ENCODE peak calls at places on chromosomes 2 and 18, in four cellular contexts. O is colonic mucosa, K is fibroblast of villous mesenchyme, P is adrenal gland. S is an unnamed sample.

GRCh38 chr2:43219383-43220228 is 6.8 kb downstream of the ZFP36L2 start:
- DNase-seq in O (peak), K (peak), P (peak), S (peak)

GRCh38 chr2:168456526-168457176 is 579 bp downstream of the CERS6 start:
- DNase-seq in O (peak), K (peak), P (peak), S (peak)

GRCh38 chr2:48912110-48912509 is 156.6 kb upstream of the LHCGR start:
- DNase-seq in O (no peak), K (no peak), P (no peak), S (no peak)

GRCh38 chr2:101357386-101357785 is 29.9 kb downstream of the CREG2 start:
- DNase-seq in O (no peak), K (no peak), P (no peak), S (no peak)

GRCh38 chr2:16738361-16739225 is 73.0 kb upstream of the CYRIA start:
- DNase-seq in O (no peak), K (no peak), P (no peak), S (no peak)

GRCh38 chr2:3641841-3642421 is 16.1 kb upstream of the ALLC start:
- DNase-seq in O (no peak), K (no peak), P (no peak), S (peak)

GRCh38 chr2:36427790-36428243 is 72.2 kb downstream of the CRIM1 start:
- DNase-seq in O (no peak), K (peak), P (no peak), S (no peak)

GRCh38 chr2:108829916-108830315 is 43.3 kb downstream of the CCDC138 start:
- DNase-seq in O (no peak), K (no peak), P (no peak), S (no peak)

GRCh38 chr18:48548404-48548771 is 9.6 kb downstream of the CTIF start:
- DNase-seq in O (no peak), K (peak), P (peak), S (peak)

GRCh38 chr2:18412980-18413793 is 147.3 kb downstream of the RDH14 start:
- DNase-seq in O (no peak), K (no peak), P (no peak), S (peak)

GRCh38 chr18:62730926-62731325 is 15.6 kb downstream of the PHLPP1 start:
- DNase-seq in O (no peak), K (no peak), P (peak), S (no peak)

GRCh38 chr2:238308177-238308576 is 12.1 kb upstream of the TRAF3IP1 start:
- DNase-seq in O (no peak), K (no peak), P (no peak), S (no peak)

GRCh38 chr2:61722311-61722710 is 131.5 kb downstream of the FAM161A start:
- DNase-seq in O (no peak), K (no peak), P (no peak), S (no peak)

GRCh38 chr2:172098650-172099471 is 3.8 kb downstream of the DLX2 start:
- DNase-seq in O (no peak), K (peak), P (peak), S (peak)

GRCh38 chr18:27785815-27786537 is 391.0 kb downstream of the CDH2 start:
- DNase-seq in O (no peak), K (no peak), P (no peak), S (no peak)

GRCh38 chr18:12307251-12307736 is 747 bp upstream of the TUBB6 start:
- DNase-seq in O (peak), K (peak), P (peak), S (peak)

GRCh38 chr2:15485949-15486348 is 75.2 kb downstream of the NBAS start:
- DNase-seq in O (no peak), K (no peak), P (no peak), S (no peak)

GRCh38 chr18:45569566-45569965 is 45.7 kb upstream of the SLC14A2 start:
- DNase-seq in O (no peak), K (no peak), P (peak), S (no peak)

GRCh38 chr2:101517753-101518152 is 42.8 kb upstream of the RFX8 start:
- DNase-seq in O (no peak), K (peak), P (no peak), S (peak)

GRCh38 chr2:20625920-20626697 is 24.8 kb downstream of the HS1BP3 start:
- DNase-seq in O (no peak), K (no peak), P (no peak), S (no peak)

GRCh38 chr2:233358335-233358734 is 4.0 kb downstream of the DGKD start:
- DNase-seq in O (no peak), K (peak), P (no peak), S (no peak)
- H3K4me3 ChIP-seq in O (no peak), K (no peak), P (no peak), S (no peak)

DNA sequence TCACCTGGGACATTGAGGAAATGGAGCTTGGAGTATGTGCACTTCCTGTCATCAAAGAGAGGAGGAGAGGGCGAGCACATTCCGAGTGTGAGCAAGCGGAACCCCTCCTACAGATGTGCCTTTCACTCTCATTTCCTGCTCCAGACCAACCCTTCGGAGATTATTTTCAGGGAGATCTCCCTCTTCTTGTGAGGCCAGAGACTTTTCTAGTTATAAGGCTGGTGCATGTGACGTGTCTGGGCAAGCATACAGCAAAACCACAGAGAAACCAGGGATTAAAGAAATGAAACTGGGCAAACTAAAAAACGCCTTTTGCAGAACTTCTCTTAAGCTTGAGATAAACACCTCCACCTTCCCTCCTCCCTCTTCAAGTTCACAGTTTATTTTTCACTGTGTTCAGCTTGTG is 409.2 kb upstream of the TCF4 start:
- DNase-seq in O (no peak), K (peak), P (no peak), S (no peak)
- TF ChIP-seq CTCF in O (no peak), K (peak), P (no peak), S (peak)

GRCh38 chr2:219629976-219630695 is 2.7 kb downstream of the SLC4A3 start:
- DNase-seq in O (no peak), K (no peak), P (peak), S (no peak)
- H3K4me3 ChIP-seq in O (no peak), K (no peak), P (no peak), S (no peak)

GRCh38 chr2:227759411-227760113 is 13.9 kb downstream of the SCYGR8 start:
- DNase-seq in O (no peak), K (no peak), P (no peak), S (no peak)

GRCh38 chr2:227766361-227766883 is 20.7 kb downstream of the SCYGR8 start:
- DNase-seq in O (peak), K (peak), P (peak), S (peak)

GRCh38 chr2:227767830-227768229 is 22.1 kb downstream of the SCYGR8 start:
- DNase-seq in O (no peak), K (no peak), P (no peak), S (no peak)

GRCh38 chr2:227765788-227766187 is 20.1 kb downstream of the SCYGR8 start:
- DNase-seq in O (no peak), K (no peak), P (no peak), S (peak)

GRCh38 chr2:227761734-227762476 is 16.2 kb downstream of the SCYGR8 start:
- DNase-seq in O (no peak), K (peak), P (no peak), S (no peak)
- TF ChIP-seq CTCF in O (no peak), K (no peak), P (no peak), S (no peak)

DNA sequence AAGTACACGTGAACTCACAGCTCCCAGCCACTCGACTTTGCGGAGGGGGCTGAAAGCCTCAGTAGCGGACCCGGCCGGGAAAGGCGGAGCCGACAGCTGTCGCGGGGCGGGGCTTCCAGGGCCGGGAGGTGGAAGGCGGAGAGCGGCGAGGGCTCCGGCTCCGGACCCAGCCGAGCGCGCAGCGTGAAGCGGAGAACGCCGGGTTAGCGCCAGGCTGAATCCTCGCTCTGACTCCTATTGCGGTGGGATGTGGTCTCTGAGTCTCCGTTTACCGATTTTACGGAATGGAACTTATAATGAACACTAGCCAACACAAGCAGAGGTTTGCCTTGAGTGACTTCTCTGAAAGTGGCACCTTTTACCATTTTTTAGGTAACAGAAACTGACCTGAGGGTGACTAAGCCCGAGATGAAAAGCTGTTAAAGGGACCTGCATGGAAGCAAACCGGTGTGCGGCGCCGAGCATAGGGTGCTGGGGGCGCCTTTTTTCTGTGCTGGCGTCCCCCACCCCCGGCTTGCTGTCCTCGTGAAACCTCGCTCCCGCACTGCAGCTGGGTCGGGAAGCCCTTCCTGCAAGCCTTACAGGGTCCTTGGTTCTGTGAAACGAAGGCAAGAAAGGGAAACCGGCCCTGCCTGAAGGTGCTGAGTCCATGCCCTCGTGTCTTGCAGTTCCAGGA is 72.9 kb downstream of the EN1 start:
- DNase-seq in O (peak), K (peak), P (peak), S (peak)
- H3K4me3 ChIP-seq in O (peak), K (peak), P (no peak), S (peak)

DNA sequence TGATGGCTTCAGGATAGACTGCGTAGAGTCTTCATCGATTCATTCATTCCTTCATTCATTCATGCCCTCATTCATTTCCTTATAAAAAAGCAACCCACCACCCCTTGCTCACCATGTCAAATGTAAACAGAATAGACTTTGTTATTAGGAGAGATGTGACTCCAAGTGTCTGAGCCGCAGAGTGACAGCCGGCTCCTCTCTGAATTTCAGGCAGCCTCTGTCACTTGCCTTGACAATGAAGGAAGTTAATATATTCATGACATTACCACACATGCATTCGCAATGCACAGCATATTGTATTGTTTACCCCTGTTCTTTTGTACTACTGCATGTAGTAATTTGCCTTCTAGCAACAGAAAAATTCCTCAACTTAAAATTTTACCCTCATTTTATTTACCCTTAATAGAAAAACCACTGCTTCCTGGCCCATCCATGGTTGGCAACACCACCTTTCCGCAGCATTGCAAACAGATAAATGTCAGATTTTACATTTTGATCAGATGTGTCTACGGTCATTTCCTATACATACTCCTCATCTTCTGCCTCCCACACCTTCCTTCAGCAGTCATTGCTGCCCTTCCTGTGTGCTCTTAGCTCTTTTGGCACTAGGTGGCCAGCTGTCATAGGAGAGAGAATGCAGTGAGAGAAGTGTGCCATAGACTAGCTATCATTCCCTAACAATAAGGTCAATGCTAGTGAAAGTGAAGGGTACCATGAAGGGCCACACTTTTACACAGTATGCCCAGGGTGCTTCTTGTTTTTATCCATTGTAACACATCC is 1090.8 kb downstream of the BCL11A start:
- DNase-seq in O (no peak), K (no peak), P (no peak), S (no peak)
- TF ChIP-seq CTCF in O (no peak), K (no peak), P (no peak), S (no peak)

GRCh38 chr2:136127356-136127755 is 9.4 kb upstream of the CXCR4 start:
- DNase-seq in O (no peak), K (no peak), P (no peak), S (no peak)

GRCh38 chr2:136128905-136129304 is 11.0 kb upstream of the CXCR4 start:
- DNase-seq in O (no peak), K (no peak), P (no peak), S (no peak)

GRCh38 chr2:136126021-136126420 is 8.1 kb upstream of the CXCR4 start:
- DNase-seq in O (no peak), K (no peak), P (no peak), S (no peak)

GRCh38 chr2:136125226-136125625 is 7.3 kb upstream of the CXCR4 start:
- DNase-seq in O (no peak), K (no peak), P (no peak), S (no peak)

GRCh38 chr2:136126527-136126926 is 8.6 kb upstream of the CXCR4 start:
- DNase-seq in O (no peak), K (no peak), P (no peak), S (no peak)
- H3K4me3 ChIP-seq in O (no peak), K (no peak), P (no peak), S (no peak)

GRCh38 chr2:128041561-128041960 is 13.7 kb upstream of the SAP130 start:
- DNase-seq in O (no peak), K (no peak), P (no peak), S (no peak)

GRCh38 chr2:128040166-128040771 is 12.4 kb upstream of the SAP130 start:
- DNase-seq in O (no peak), K (no peak), P (no peak), S (no peak)

GRCh38 chr2:128039535-128039934 is 11.7 kb upstream of the SAP130 start:
- DNase-seq in O (no peak), K (no peak), P (no peak), S (no peak)

GRCh38 chr2:128036748-128037607 is 9.1 kb upstream of the SAP130 start:
- DNase-seq in O (no peak), K (no peak), P (no peak), S (no peak)

DNA sequence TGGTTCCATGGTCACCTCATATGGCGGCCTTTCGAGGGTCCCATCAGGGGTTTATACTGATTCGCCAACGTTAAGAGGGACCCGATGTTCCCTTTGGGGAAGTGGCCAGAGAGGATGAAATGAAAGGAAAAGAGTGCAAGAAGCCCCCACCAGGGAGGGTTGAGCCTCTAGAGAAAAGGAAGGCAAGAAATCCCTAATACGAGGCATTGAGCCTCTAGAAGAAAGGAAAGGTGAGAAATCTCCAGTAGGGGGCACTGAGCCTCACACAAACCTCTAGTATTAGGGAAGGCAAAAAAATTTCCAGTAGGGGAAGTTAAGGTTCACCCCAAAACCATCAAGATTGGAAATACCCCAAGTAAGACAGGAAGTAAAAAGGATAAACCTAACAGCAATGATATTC is 9.8 kb upstream of the SAP130 start:
- DNase-seq in O (no peak), K (no peak), P (no peak), S (no peak)
- TF ChIP-seq CTCF in O (no peak), K (no peak), P (no peak), S (no peak)

GRCh38 chr2:21710031-21710430 is 586.3 kb downstream of the TDRD15 start:
- DNase-seq in O (no peak), K (no peak), P (no peak), S (no peak)

GRCh38 chr2:21710496-21710895 is 586.7 kb downstream of the TDRD15 start:
- DNase-seq in O (no peak), K (no peak), P (no peak), S (no peak)

GRCh38 chr2:21715865-21716264 is 592.1 kb downstream of the TDRD15 start:
- DNase-seq in O (no peak), K (no peak), P (no peak), S (no peak)
- H3K4me3 ChIP-seq in O (no peak), K (no peak), P (no peak), S (no peak)